ENCODE peak calls at places on chromosomes 7 and 10, in nine cellular contexts. One of them, this sample, is unnamed.
A peak's percentile ranks its signal among the peaks of the same experiment; 100 is the strongest.

GRCh38 chr7:117124585-117125220 is 171.4 kb downstream of the ST7 start:
- DNase-seq in esophagus squamous epithelium: peak; percentile 1
- DNase-seq in MM.1S: peak; percentile 98
- DNase-seq in astrocyte: peak; percentile 95
- DNase-seq in GM23248: peak; percentile 97
- DNase-seq in vagina: no peak
- DNase-seq in psoas muscle: peak; percentile 72
- DNase-seq in upper lobe of right lung: peak; percentile 72
- DNase-seq in adrenal gland: peak; percentile 97
- DNase-seq in this sample: no peak

GRCh38 chr7:156327474-156327873 is 313.1 kb upstream of the RNF32 start:
- DNase-seq in esophagus squamous epithelium: no peak
- DNase-seq in MM.1S: no peak
- DNase-seq in astrocyte: no peak
- DNase-seq in GM23248: no peak
- DNase-seq in vagina: no peak
- DNase-seq in psoas muscle: no peak
- DNase-seq in upper lobe of right lung: no peak
- DNase-seq in adrenal gland: no peak
- DNase-seq in this sample: no peak

GRCh38 chr7:38563736-38564135 is 67.4 kb downstream of the AMPH start:
- DNase-seq in esophagus squamous epithelium: no peak
- DNase-seq in MM.1S: no peak
- DNase-seq in astrocyte: peak; percentile 22
- DNase-seq in GM23248: no peak
- DNase-seq in vagina: no peak
- DNase-seq in psoas muscle: no peak
- DNase-seq in upper lobe of right lung: no peak
- DNase-seq in adrenal gland: no peak
- DNase-seq in this sample: no peak

GRCh38 chr7:121872831-121873764 is at the start of gene PTPRZ1:
- DNase-seq in esophagus squamous epithelium: no peak
- DNase-seq in MM.1S: peak; percentile 53
- DNase-seq in astrocyte: peak; percentile 20
- DNase-seq in GM23248: peak; percentile 55
- DNase-seq in vagina: no peak
- DNase-seq in psoas muscle: no peak
- DNase-seq in upper lobe of right lung: peak; percentile 63
- DNase-seq in adrenal gland: peak; percentile 25
- DNase-seq in this sample: no peak

GRCh38 chr10:102597131-102597891 is 47.0 kb upstream of the TRIM8 start:
- DNase-seq in esophagus squamous epithelium: no peak
- DNase-seq in MM.1S: no peak
- DNase-seq in astrocyte: no peak
- DNase-seq in GM23248: no peak
- DNase-seq in vagina: no peak
- DNase-seq in psoas muscle: peak; percentile 62
- DNase-seq in upper lobe of right lung: no peak
- DNase-seq in adrenal gland: no peak
- DNase-seq in this sample: no peak

GRCh38 chr10:62037166-62037831 is 135.8 kb downstream of the ARID5B start:
- DNase-seq in esophagus squamous epithelium: no peak
- DNase-seq in MM.1S: no peak
- DNase-seq in astrocyte: peak; percentile 81
- DNase-seq in GM23248: peak; percentile 59
- DNase-seq in vagina: no peak
- DNase-seq in psoas muscle: no peak
- DNase-seq in upper lobe of right lung: no peak
- DNase-seq in adrenal gland: no peak
- DNase-seq in this sample: no peak

GRCh38 chr10:93073539-93074136 is at the start of gene CYP26A1:
- DNase-seq in esophagus squamous epithelium: no peak
- DNase-seq in MM.1S: peak; percentile 77
- DNase-seq in astrocyte: no peak
- DNase-seq in GM23248: peak; percentile 22
- DNase-seq in vagina: peak; percentile 79
- DNase-seq in psoas muscle: no peak
- DNase-seq in upper lobe of right lung: no peak
- DNase-seq in adrenal gland: no peak
- DNase-seq in this sample: no peak

GRCh38 chr7:110296321-110296720 is 794.6 kb upstream of the LRRN3 start:
- DNase-seq in esophagus squamous epithelium: no peak
- DNase-seq in MM.1S: no peak
- DNase-seq in astrocyte: no peak
- DNase-seq in GM23248: no peak
- DNase-seq in vagina: no peak
- DNase-seq in psoas muscle: no peak
- DNase-seq in upper lobe of right lung: no peak
- DNase-seq in adrenal gland: no peak
- DNase-seq in this sample: no peak

GRCh38 chr10:75926763-75927162 is 495.3 kb downstream of the LRMDA start:
- DNase-seq in esophagus squamous epithelium: no peak
- DNase-seq in MM.1S: no peak
- DNase-seq in astrocyte: no peak
- DNase-seq in GM23248: no peak
- DNase-seq in vagina: no peak
- DNase-seq in psoas muscle: no peak
- DNase-seq in upper lobe of right lung: no peak
- DNase-seq in adrenal gland: no peak
- DNase-seq in this sample: no peak

DNA sequence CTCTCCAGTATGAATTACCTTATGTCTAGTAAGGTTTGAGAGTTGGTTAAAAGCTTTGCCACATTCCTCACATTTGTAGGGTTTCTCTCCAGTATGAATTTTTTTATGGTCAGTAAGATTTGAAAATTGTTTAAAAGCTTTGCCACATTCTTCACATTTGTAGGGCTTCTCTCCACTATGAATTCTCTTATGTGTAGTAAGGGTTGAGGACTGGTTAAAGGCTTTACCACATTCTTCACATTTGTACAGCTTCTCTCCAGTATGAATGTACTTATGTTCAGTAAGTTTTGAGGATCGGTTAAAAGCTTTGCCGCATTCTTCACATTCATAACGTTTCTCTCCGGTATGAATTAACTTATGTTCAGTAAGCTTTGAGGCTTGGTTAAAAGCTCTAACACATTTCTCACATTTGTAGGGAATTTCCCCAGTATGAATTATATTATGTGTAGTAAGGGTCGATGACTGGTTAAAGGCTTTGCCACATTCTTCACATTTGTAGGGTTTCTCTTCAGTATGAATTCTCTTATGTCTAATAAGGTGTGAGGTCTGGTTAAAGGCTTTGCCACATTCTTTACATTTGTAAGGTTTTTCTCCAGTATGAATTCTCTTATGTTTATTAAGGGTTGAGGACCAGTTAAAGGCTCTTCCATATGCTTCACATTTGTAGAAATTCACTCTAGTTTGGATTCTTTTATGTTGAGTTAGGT is 12.2 kb downstream of the ZNF117 start:
- DNase-seq in esophagus squamous epithelium: no peak
- DNase-seq in MM.1S: no peak
- DNase-seq in astrocyte: no peak
- DNase-seq in GM23248: no peak
- DNase-seq in vagina: no peak
- DNase-seq in psoas muscle: no peak
- DNase-seq in upper lobe of right lung: no peak
- DNase-seq in adrenal gland: no peak
- DNase-seq in this sample: no peak
- H3K9me3 ChIP-seq in esophagus squamous epithelium: peaks cover 72% of the 10 kb centered on the region
- H3K9me3 ChIP-seq in MM.1S: peaks cover 3% of the 10 kb centered on the region
- H3K9me3 ChIP-seq in astrocyte: peaks cover 32% of the 10 kb centered on the region
- H3K9me3 ChIP-seq in GM23248: peaks cover 26% of the 10 kb centered on the region
- H3K9me3 ChIP-seq in vagina: peaks cover 23% of the 10 kb centered on the region
- H3K9me3 ChIP-seq in psoas muscle: peaks cover 68% of the 10 kb centered on the region
- H3K9me3 ChIP-seq in upper lobe of right lung: peaks cover 80% of the 10 kb centered on the region
- H3K9me3 ChIP-seq in adrenal gland: peaks cover 30% of the 10 kb centered on the region
- H3K9me3 ChIP-seq in this sample: peaks cover 23% of the 10 kb centered on the region

GRCh38 chr7:63876707-63877322 is 121.8 kb upstream of the ZNF722 start:
- DNase-seq in esophagus squamous epithelium: no peak
- DNase-seq in MM.1S: no peak
- DNase-seq in astrocyte: no peak
- DNase-seq in GM23248: no peak
- DNase-seq in vagina: no peak
- DNase-seq in psoas muscle: no peak
- DNase-seq in upper lobe of right lung: no peak
- DNase-seq in adrenal gland: no peak
- DNase-seq in this sample: no peak
- H3K9me3 ChIP-seq in esophagus squamous epithelium: peaks cover 56% of the 10 kb centered on the region
- H3K9me3 ChIP-seq in MM.1S: no peaks in the 10 kb centered on the region
- H3K9me3 ChIP-seq in astrocyte: peaks cover 27% of the 10 kb centered on the region
- H3K9me3 ChIP-seq in GM23248: peaks cover 3% of the 10 kb centered on the region
- H3K9me3 ChIP-seq in vagina: peaks cover 29% of the 10 kb centered on the region
- H3K9me3 ChIP-seq in psoas muscle: peaks cover 54% of the 10 kb centered on the region
- H3K9me3 ChIP-seq in upper lobe of right lung: peaks cover 57% of the 10 kb centered on the region
- H3K9me3 ChIP-seq in adrenal gland: peaks cover 19% of the 10 kb centered on the region
- H3K9me3 ChIP-seq in this sample: peaks cover 12% of the 10 kb centered on the region

GRCh38 chr10:96935810-96936209 is 103.7 kb downstream of the LCOR start:
- DNase-seq in esophagus squamous epithelium: no peak
- DNase-seq in MM.1S: no peak
- DNase-seq in astrocyte: no peak
- DNase-seq in GM23248: no peak
- DNase-seq in vagina: no peak
- DNase-seq in psoas muscle: no peak
- DNase-seq in upper lobe of right lung: no peak
- DNase-seq in adrenal gland: no peak
- DNase-seq in this sample: no peak
- H3K9me3 ChIP-seq in esophagus squamous epithelium: no peaks in the 10 kb centered on the region
- H3K9me3 ChIP-seq in MM.1S: no peaks in the 10 kb centered on the region
- H3K9me3 ChIP-seq in astrocyte: no peaks in the 10 kb centered on the region
- H3K9me3 ChIP-seq in GM23248: no peaks in the 10 kb centered on the region
- H3K9me3 ChIP-seq in vagina: no peaks in the 10 kb centered on the region
- H3K9me3 ChIP-seq in psoas muscle: no peaks in the 10 kb centered on the region
- H3K9me3 ChIP-seq in upper lobe of right lung: no peaks in the 10 kb centered on the region
- H3K9me3 ChIP-seq in adrenal gland: no peaks in the 10 kb centered on the region
- H3K9me3 ChIP-seq in this sample: no peaks in the 10 kb centered on the region

DNA sequence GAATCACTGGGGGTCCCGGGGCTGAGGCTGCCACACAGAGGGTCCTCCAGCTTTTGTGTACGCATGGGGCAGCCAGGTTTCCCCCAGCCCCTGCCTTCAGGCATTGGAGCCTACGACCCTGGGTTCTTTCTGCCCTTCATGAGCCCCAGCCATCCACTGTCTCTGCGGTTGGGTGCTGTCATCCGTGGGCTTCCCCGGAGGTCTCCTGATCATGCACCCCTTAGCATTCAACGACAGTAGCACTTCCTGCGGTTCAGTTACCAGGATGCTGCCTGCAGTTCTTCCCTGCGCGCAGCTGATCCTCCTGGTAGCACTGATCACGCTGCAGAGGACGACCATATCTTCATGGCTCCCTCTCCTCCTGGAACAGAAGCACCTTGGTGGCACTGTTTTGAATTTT is 676.3 kb downstream of the SDK1 start:
- DNase-seq in esophagus squamous epithelium: no peak
- DNase-seq in MM.1S: no peak
- DNase-seq in astrocyte: no peak
- DNase-seq in GM23248: no peak
- DNase-seq in vagina: no peak
- DNase-seq in psoas muscle: no peak
- DNase-seq in upper lobe of right lung: no peak
- DNase-seq in adrenal gland: no peak
- DNase-seq in this sample: no peak
- H3K9me3 ChIP-seq in esophagus squamous epithelium: no peaks in the 10 kb centered on the region
- H3K9me3 ChIP-seq in MM.1S: no peaks in the 10 kb centered on the region
- H3K9me3 ChIP-seq in astrocyte: peaks cover 3% of the 10 kb centered on the region
- H3K9me3 ChIP-seq in GM23248: no peaks in the 10 kb centered on the region
- H3K9me3 ChIP-seq in vagina: no peaks in the 10 kb centered on the region
- H3K9me3 ChIP-seq in psoas muscle: no peaks in the 10 kb centered on the region
- H3K9me3 ChIP-seq in upper lobe of right lung: no peaks in the 10 kb centered on the region
- H3K9me3 ChIP-seq in adrenal gland: no peaks in the 10 kb centered on the region
- H3K9me3 ChIP-seq in this sample: no peaks in the 10 kb centered on the region